ENCODE peak calls at places on chromosomes 5 and 9, in five cellular contexts. X is caudate nucleus; R is stimulated activated CD4-positive, alpha-beta T cell treated with anti-CD3 and anti-CD28 coated beads, Interleukin-15, amount 100 ng/mL, for 1 hour; W is fibroblast of mammary gland; F is ELR. T is an unnamed sample.

GRCh38 chr5:2102821-2103776 is 220.4 kb upstream of the IRX4 start:
- DNase-seq in R (no peak), W (no peak), F (no peak), X (no peak), T (no peak)

GRCh38 chr5:155471027-155471426 is 457.5 kb downstream of the KIF4B start:
- DNase-seq in X (no peak), F (no peak), W (no peak), R (no peak), T (no peak)

GRCh38 chr5:104734046-104734445 is 1171.5 kb upstream of the NUDT12 start:
- DNase-seq in F (no peak), R (no peak), W (no peak), X (no peak), T (no peak)

GRCh38 chr9:137198051-137198747 is 2.3 kb downstream of the TPRN start:
- DNase-seq in F (no peak), X (peak), W (no peak), R (no peak), T (no peak)

GRCh38 chr5:54831233-54831632 is 154.2 kb downstream of the ESM1 start:
- DNase-seq in R (no peak), F (no peak), X (no peak), W (no peak), T (no peak)

GRCh38 chr9:115525438-115526058 is 407.6 kb upstream of the TNC start:
- DNase-seq in X (no peak), W (no peak), F (no peak), R (no peak), T (peak)

GRCh38 chr9:137311171-137311970 is 9.3 kb upstream of the NRARP start:
- DNase-seq in X (no peak), F (peak), R (no peak), W (peak), T (no peak)

GRCh38 chr5:142046191-142046590 is 33.4 kb upstream of the GNPDA1 start:
- DNase-seq in R (no peak), X (no peak), F (no peak), W (no peak), T (no peak)

GRCh38 chr9:128689293-128689770 is 310 bp downstream of the SET start:
- DNase-seq in W (no peak), R (peak), X (no peak), F (no peak), T (no peak)

GRCh38 chr5:83518676-83519075 is 47.1 kb downstream of the VCAN start:
- DNase-seq in R (no peak), F (no peak), X (no peak), W (peak), T (peak)

GRCh38 chr5:6728011-6728794 is 15.0 kb downstream of the TENT4A start:
- DNase-seq in W (no peak), R (no peak), F (no peak), X (no peak), T (no peak)

GRCh38 chr5:179120421-179120861 is 60.3 kb downstream of the ZNF354C start:
- DNase-seq in W (no peak), F (no peak), X (no peak), R (no peak), T (no peak)

GRCh38 chr9:97389249-97389648 is 22.6 kb upstream of the TDRD7 start:
- DNase-seq in W (no peak), F (no peak), X (no peak), R (no peak), T (no peak)

GRCh38 chr5:37991267-37991902 is 151.5 kb upstream of the GDNF start:
- DNase-seq in X (no peak), W (no peak), R (no peak), F (no peak), T (no peak)

GRCh38 chr5:124301850-124302249 is 444.6 kb downstream of the ZNF608 start:
- DNase-seq in R (no peak), F (no peak), X (no peak), W (peak), T (no peak)

GRCh38 chr9:37449877-37450632 is 15.2 kb downstream of the ZBTB5 start:
- DNase-seq in R (no peak), W (no peak), X (no peak), F (no peak), T (no peak)

GRCh38 chr9:88538311-88539085 is 3.5 kb downstream of the NXNL2 start:
- DNase-seq in R (no peak), X (no peak), W (peak), F (no peak), T (no peak)

GRCh38 chr9:25913806-25914205 is 235.6 kb upstream of the TUSC1 start:
- DNase-seq in W (no peak), F (peak), X (no peak), R (no peak), T (no peak)

GRCh38 chr5:126864042-126864688 is 87.2 kb downstream of the LMNB1 start:
- DNase-seq in X (no peak), F (no peak), W (no peak), R (no peak), T (no peak)

GRCh38 chr5:116771466-116772151 is 197.0 kb upstream of the SEMA6A start:
- DNase-seq in R (no peak), W (peak), F (no peak), X (no peak), T (no peak)

GRCh38 chr9:135718616-135719015 is 16.6 kb downstream of the KCNT1 start:
- DNase-seq in F (peak), W (peak), R (no peak), X (no peak), T (peak)

GRCh38 chr9:130303613-130304055 is 38.1 kb downstream of the HMCN2 start:
- DNase-seq in F (no peak), R (no peak), X (no peak), W (no peak), T (no peak)

GRCh38 chr5:31663519-31663918 is 24.6 kb downstream of the PDZD2 start:
- DNase-seq in R (no peak), X (no peak), F (no peak), W (peak), T (peak)

GRCh38 chr9:113375057-113376023 is 1.4 kb downstream of the HDHD3 start:
- DNase-seq in F (peak), W (no peak), R (no peak), X (no peak), T (no peak)

GRCh38 chr5:139696894-139697658 is 48.9 kb downstream of the CXXC5 start:
- DNase-seq in W (peak), F (peak), X (peak), R (no peak), T (peak)

GRCh38 chr5:127112347-127112864 is 39.1 kb upstream of the C5orf63 start:
- DNase-seq in F (no peak), X (no peak), R (no peak), W (peak), T (peak)

GRCh38 chr9:131915181-131915580 is 164.5 kb downstream of the MED27 start:
- DNase-seq in X (no peak), W (peak), F (peak), R (no peak), T (peak)

GRCh38 chr5:170107674-170108073 is 2.0 kb downstream of the FOXI1 start:
- DNase-seq in W (no peak), F (no peak), R (no peak), X (no peak), T (no peak)

T was measured in AG10803.